ENCODE peak calls at places on chromosomes 13 and 19, in seven cellular contexts. S is left ventricle myocardium inferior, M is Peyer's patch, Y is transverse colon, F is PC-3, X is H9, Q is tibial nerve. O is an unnamed sample. For H3K27me3, the result is how much of the 10 kb centered on the place peaks cover.

GRCh38 chr13:98839826-98840769 is 87.6 kb upstream of the SLC15A1 start:
- DNase-seq in Q (peak), M (peak), F (peak), S (peak), X (peak), Y (peak), O (peak)

GRCh38 chr13:45490068-45490467 is 25.3 kb downstream of the COG3 start:
- DNase-seq in X (no peak), F (peak), M (no peak), S (no peak), Y (no peak), Q (no peak), O (peak)

GRCh38 chr19:16457195-16457953 is 14.4 kb downstream of the EPS15L1 start:
- DNase-seq in S (peak), F (peak), Y (no peak), X (no peak), Q (no peak), M (no peak), O (peak)

GRCh38 chr13:30148791-30149190 is 158.6 kb downstream of the KATNAL1 start:
- DNase-seq in S (no peak), Q (no peak), X (no peak), M (no peak), Y (no peak), F (no peak), O (no peak)

GRCh38 chr19:51439021-51439465 is 19.2 kb downstream of the SIGLEC8 start:
- DNase-seq in X (peak), Y (no peak), F (peak), S (no peak), M (peak), Q (peak), O (peak)

GRCh38 chr19:49533551-49534488 is 6.0 kb downstream of the RCN3 start:
- DNase-seq in F (peak), X (peak), M (peak), S (peak), Y (peak), Q (peak), O (peak)

GRCh38 chr13:47621931-47622330 is 379.1 kb downstream of the SUCLA2 start:
- DNase-seq in S (no peak), Y (no peak), Q (no peak), F (peak), X (no peak), M (no peak), O (no peak)

GRCh38 chr19:35513231-35513974 is at the start of gene DMKN:
- DNase-seq in Y (no peak), F (peak), X (peak), Q (no peak), M (no peak), S (no peak), O (no peak)

GRCh38 chr19:35120898-35121297 is 5.3 kb downstream of the FXYD3 start:
- DNase-seq in M (peak), X (no peak), Q (no peak), S (no peak), F (peak), Y (peak), O (no peak)

GRCh38 chr19:51354742-51355148 is 11.4 kb downstream of the ETFB start:
- DNase-seq in Y (no peak), F (no peak), Q (no peak), X (peak), S (no peak), M (no peak), O (peak)

GRCh38 chr19:35439921-35440320 is 8.1 kb upstream of the FFAR2 start:
- DNase-seq in S (no peak), M (peak), Y (no peak), Q (no peak), F (no peak), X (no peak), O (no peak)

GRCh38 chr19:5343848-5344247 is 3.2 kb upstream of the PTPRS start:
- DNase-seq in S (no peak), F (no peak), Y (no peak), X (no peak), Q (no peak), M (no peak), O (no peak)

GRCh38 chr19:33064778-33065550 is at the start of gene RHPN2:
- DNase-seq in Y (peak), M (peak), X (peak), Q (no peak), F (peak), S (peak), O (peak)

GRCh38 chr19:40220674-40221073 is 2.5 kb upstream of the TTC9B start:
- DNase-seq in Q (no peak), M (no peak), Y (no peak), S (no peak), F (no peak), X (no peak), O (no peak)

GRCh38 chr13:76894401-76895110 is 8.4 kb upstream of the KCTD12 start:
- DNase-seq in Q (no peak), Y (no peak), S (no peak), M (no peak), F (peak), X (no peak), O (no peak)

GRCh38 chr13:51211910-51212309 is 10.3 kb upstream of the FAM124A start:
- DNase-seq in S (no peak), X (no peak), Q (no peak), Y (no peak), M (no peak), F (no peak), O (no peak)

GRCh38 chr13:109760372-109760771 is 26.0 kb downstream of the IRS2 start:
- DNase-seq in Q (no peak), M (no peak), S (no peak), F (no peak), Y (no peak), X (no peak), O (no peak)

GRCh38 chr13:109760951-109761350 is 25.4 kb downstream of the IRS2 start:
- DNase-seq in X (no peak), M (no peak), F (no peak), Q (no peak), Y (no peak), S (no peak), O (no peak)

GRCh38 chr13:109761695-109762094 is 24.7 kb downstream of the IRS2 start:
- DNase-seq in M (no peak), Q (no peak), F (no peak), S (no peak), Y (no peak), X (no peak), O (no peak)

GRCh38 chr13:109758937-109759480 is 27.4 kb downstream of the IRS2 start:
- DNase-seq in Y (no peak), M (no peak), S (no peak), Q (no peak), X (no peak), F (no peak), O (no peak)

GRCh38 chr13:109759609-109760008 is 26.8 kb downstream of the IRS2 start:
- DNase-seq in Q (no peak), X (no peak), Y (no peak), M (no peak), F (no peak), S (no peak), O (no peak)
- H3K27ac ChIP-seq in Q (no peak), X (no peak), Y (no peak), M (no peak), F (no peak), S (no peak), O (no peak)

DNA sequence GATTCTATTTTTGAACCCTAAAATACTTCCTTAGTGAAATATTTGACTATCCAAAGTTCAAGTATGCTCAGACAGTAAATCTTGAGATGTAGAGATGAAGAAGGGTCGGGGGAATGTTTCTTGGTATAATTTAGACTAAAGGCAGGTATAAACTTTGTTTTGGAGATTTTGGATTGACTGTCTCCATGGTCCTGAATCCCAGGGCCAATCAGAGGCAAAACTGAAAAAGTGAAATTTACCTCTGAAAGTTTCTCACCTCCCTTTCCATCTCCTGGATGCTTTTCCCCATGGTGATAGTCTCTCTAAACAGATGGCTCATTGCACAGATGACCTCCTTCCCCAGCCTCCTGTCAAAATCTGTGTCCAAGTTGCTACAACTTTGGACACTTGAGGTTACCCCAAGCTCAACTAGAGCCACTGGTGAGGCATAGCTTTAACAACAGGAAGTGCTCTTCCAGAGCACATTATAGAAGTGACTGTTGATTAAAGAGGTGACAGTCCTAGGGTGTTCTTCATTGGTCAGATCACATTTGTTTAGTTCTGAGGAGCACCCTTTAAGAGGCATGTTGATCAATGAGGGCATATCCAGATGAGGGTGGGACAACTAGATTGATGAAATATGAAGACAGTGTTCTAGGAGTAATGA is 128.4 kb downstream of the AKAP11 start:
- DNase-seq in M (no peak), S (no peak), Q (no peak), Y (no peak), X (no peak), F (no peak), O (no peak)
- H3K27me3 ChIP-seq in M (under half), S (under half), Q (under half), Y (under half), X (under half), F (under half), O (under half)

GRCh38 chr19:13063461-13064091 is 39.1 kb downstream of the LYL1 start:
- DNase-seq in X (no peak), F (no peak), Q (no peak), S (peak), M (no peak), Y (no peak), O (no peak)
- H3K27ac ChIP-seq in X (no peak), F (no peak), Q (peak), S (peak), M (no peak), Y (peak), O (no peak)

DNA sequence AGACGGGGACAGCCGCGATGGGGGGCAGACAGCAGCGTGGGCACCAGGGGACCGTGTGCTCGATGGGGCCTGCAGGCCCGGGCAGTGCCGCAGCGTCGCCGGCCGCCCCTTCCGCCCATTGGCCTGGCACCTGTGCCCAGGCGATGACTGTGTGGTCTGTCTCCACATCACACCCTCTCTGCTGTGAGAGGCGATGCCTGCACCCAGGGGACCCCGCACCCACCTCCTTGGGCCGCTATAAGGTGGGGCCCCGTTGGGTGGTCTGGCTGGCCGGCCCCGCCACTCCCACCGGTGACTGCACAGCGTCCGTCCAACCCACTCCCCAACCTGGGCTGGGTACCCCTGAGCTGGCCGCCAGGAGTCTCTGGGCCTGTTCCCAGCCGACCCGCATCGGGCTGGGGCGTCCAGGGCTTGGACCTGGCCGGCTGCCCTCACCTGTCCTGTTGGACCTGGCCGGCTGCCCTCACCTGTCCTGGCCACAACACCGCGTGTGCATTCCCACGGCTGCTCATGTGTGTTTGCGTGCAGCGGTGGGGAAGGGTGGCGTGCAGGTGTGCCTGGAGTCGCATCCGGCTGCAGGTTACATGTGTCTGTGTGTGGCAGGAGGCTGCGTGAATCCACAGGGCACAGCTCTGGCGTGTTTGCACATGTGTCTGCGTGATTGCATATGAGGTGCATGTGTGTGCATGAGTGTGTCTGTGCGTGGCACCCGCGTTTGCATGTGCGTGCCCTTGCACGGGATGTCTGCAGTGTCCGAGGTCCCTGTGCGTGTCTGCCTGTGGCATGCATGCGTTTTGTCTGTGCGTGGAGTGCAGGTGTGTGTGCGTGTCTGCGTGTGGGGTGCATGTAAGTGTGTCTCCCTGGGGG is 3.1 kb downstream of the EFNA2 start:
- DNase-seq in F (no peak), Q (no peak), M (no peak), S (no peak), Y (no peak), X (no peak), O (no peak)
- H3K27me3 ChIP-seq in F (under half), Q (half or more), M (under half), S (half or more), Y (half or more), X (under half), O (under half)

GRCh38 chr13:33169273-33169980 is 116.1 kb downstream of the STARD13 start:
- DNase-seq in X (no peak), S (no peak), F (peak), Q (no peak), M (no peak), Y (no peak), O (no peak)

GRCh38 chr13:33168326-33168960 is 117.1 kb downstream of the STARD13 start:
- DNase-seq in M (no peak), X (no peak), Y (no peak), S (no peak), Q (no peak), F (no peak), O (no peak)

GRCh38 chr13:33167521-33167920 is 118.0 kb downstream of the STARD13 start:
- DNase-seq in S (no peak), Y (no peak), Q (no peak), M (no peak), F (no peak), X (no peak), O (no peak)

GRCh38 chr13:33158830-33159229 is 126.7 kb downstream of the STARD13 start:
- DNase-seq in Q (no peak), Y (no peak), F (no peak), X (no peak), M (no peak), S (no peak), O (no peak)

GRCh38 chr13:33164331-33164730 is 121.2 kb downstream of the STARD13 start:
- DNase-seq in X (no peak), F (no peak), M (no peak), S (no peak), Q (no peak), Y (no peak), O (no peak)
- H3K27ac ChIP-seq in X (no peak), F (no peak), M (no peak), S (no peak), Q (no peak), Y (no peak), O (no peak)

GRCh38 chr19:15456871-15457700 is 7.3 kb downstream of the RASAL3 start:
- DNase-seq in F (peak), M (peak), Q (no peak), X (peak), S (no peak), Y (no peak), O (peak)
- H3K27me3 ChIP-seq in F (under half), M (under half), Q (half or more), X (under half), S (half or more), Y (half or more), O (under half)